ENCODE peak calls at places on chromosomes 12 and 14, in ten cellular contexts. One of them, this sample, is unnamed.

GRCh38 chr14:44847910-44848309 is 113.8 kb downstream of the KLHL28 start:
- DNase-seq in neural progenitor cell: no peak
- DNase-seq in bronchial epithelial cell: peak; percentile 25
- DNase-seq in Karpas-422: no peak
- DNase-seq in hepatocyte: no peak
- DNase-seq in Peyer's patch: no peak
- DNase-seq in mesendoderm: no peak
- DNase-seq in brain microvascular endothelial cell: no peak
- DNase-seq in testis: no peak
- DNase-seq in tibial nerve: no peak
- DNase-seq in this sample: no peak

GRCh38 chr12:8445731-8446130 is 10.0 kb upstream of the CLEC6A start:
- DNase-seq in neural progenitor cell: no peak
- DNase-seq in bronchial epithelial cell: no peak
- DNase-seq in Karpas-422: no peak
- DNase-seq in hepatocyte: no peak
- DNase-seq in Peyer's patch: no peak
- DNase-seq in mesendoderm: no peak
- DNase-seq in brain microvascular endothelial cell: no peak
- DNase-seq in testis: no peak
- DNase-seq in tibial nerve: no peak
- DNase-seq in this sample: no peak

GRCh38 chr12:2959508-2960431 is 573 bp downstream of the TEAD4 start:
- DNase-seq in neural progenitor cell: peak; percentile 77
- DNase-seq in bronchial epithelial cell: peak; percentile 25
- DNase-seq in Karpas-422: no peak
- DNase-seq in hepatocyte: peak; percentile 79
- DNase-seq in Peyer's patch: no peak
- DNase-seq in mesendoderm: peak; percentile 52
- DNase-seq in brain microvascular endothelial cell: peak; percentile 28
- DNase-seq in testis: peak; percentile 32
- DNase-seq in tibial nerve: peak; percentile 10
- DNase-seq in this sample: peak; percentile 61

GRCh38 chr14:99512571-99513182 is 31.5 kb downstream of the CCNK start:
- DNase-seq in neural progenitor cell: no peak
- DNase-seq in bronchial epithelial cell: no peak
- DNase-seq in Karpas-422: no peak
- DNase-seq in hepatocyte: no peak
- DNase-seq in Peyer's patch: no peak
- DNase-seq in mesendoderm: no peak
- DNase-seq in brain microvascular endothelial cell: no peak
- DNase-seq in testis: no peak
- DNase-seq in tibial nerve: no peak
- DNase-seq in this sample: no peak

GRCh38 chr14:49853572-49854375 is 1.2 kb upstream of the NEMF start:
- DNase-seq in neural progenitor cell: peak; percentile 91
- DNase-seq in bronchial epithelial cell: peak; percentile 75
- DNase-seq in Karpas-422: peak; percentile 80
- DNase-seq in hepatocyte: peak; percentile 87
- DNase-seq in Peyer's patch: peak; percentile 90
- DNase-seq in mesendoderm: peak; percentile 90
- DNase-seq in brain microvascular endothelial cell: peak; percentile 89
- DNase-seq in testis: peak; percentile 87
- DNase-seq in tibial nerve: peak; percentile 73
- DNase-seq in this sample: peak; percentile 77

GRCh38 chr14:74945852-74946658 is 9.3 kb downstream of the PGF start:
- DNase-seq in neural progenitor cell: peak; percentile 86
- DNase-seq in bronchial epithelial cell: peak; percentile 50
- DNase-seq in Karpas-422: peak; percentile 97
- DNase-seq in hepatocyte: peak; percentile 87
- DNase-seq in Peyer's patch: peak; percentile 89
- DNase-seq in mesendoderm: peak; percentile 84
- DNase-seq in brain microvascular endothelial cell: peak; percentile 43
- DNase-seq in testis: peak; percentile 78
- DNase-seq in tibial nerve: peak; percentile 86
- DNase-seq in this sample: peak; percentile 72

GRCh38 chr12:2212537-2212936 is 159.8 kb downstream of the CACNA1C start:
- DNase-seq in neural progenitor cell: no peak
- DNase-seq in bronchial epithelial cell: no peak
- DNase-seq in Karpas-422: no peak
- DNase-seq in hepatocyte: no peak
- DNase-seq in Peyer's patch: no peak
- DNase-seq in mesendoderm: no peak
- DNase-seq in brain microvascular endothelial cell: no peak
- DNase-seq in testis: no peak
- DNase-seq in tibial nerve: no peak
- DNase-seq in this sample: no peak

GRCh38 chr14:72514660-72515025 is 379.3 kb downstream of the DPF3 start:
- DNase-seq in neural progenitor cell: no peak
- DNase-seq in bronchial epithelial cell: no peak
- DNase-seq in Karpas-422: no peak
- DNase-seq in hepatocyte: no peak
- DNase-seq in Peyer's patch: no peak
- DNase-seq in mesendoderm: no peak
- DNase-seq in brain microvascular endothelial cell: no peak
- DNase-seq in testis: no peak
- DNase-seq in tibial nerve: no peak
- DNase-seq in this sample: no peak

GRCh38 chr12:19186722-19187661 is 57.5 kb downstream of the PLEKHA5 start:
- DNase-seq in neural progenitor cell: peak; percentile 65
- DNase-seq in bronchial epithelial cell: peak; percentile 64
- DNase-seq in Karpas-422: peak; percentile 78
- DNase-seq in hepatocyte: peak; percentile 69
- DNase-seq in Peyer's patch: no peak
- DNase-seq in mesendoderm: peak; percentile 65
- DNase-seq in brain microvascular endothelial cell: no peak
- DNase-seq in testis: no peak
- DNase-seq in tibial nerve: peak; percentile 32
- DNase-seq in this sample: no peak

GRCh38 chr12:109532721-109533486 is 40.4 kb downstream of the MMAB start:
- DNase-seq in neural progenitor cell: no peak
- DNase-seq in bronchial epithelial cell: no peak
- DNase-seq in Karpas-422: no peak
- DNase-seq in hepatocyte: no peak
- DNase-seq in Peyer's patch: no peak
- DNase-seq in mesendoderm: no peak
- DNase-seq in brain microvascular endothelial cell: no peak
- DNase-seq in testis: no peak
- DNase-seq in tibial nerve: no peak
- DNase-seq in this sample: no peak

GRCh38 chr14:70011708-70012107 is 132.5 kb downstream of the SMOC1 start:
- DNase-seq in neural progenitor cell: no peak
- DNase-seq in bronchial epithelial cell: no peak
- DNase-seq in Karpas-422: no peak
- DNase-seq in hepatocyte: no peak
- DNase-seq in Peyer's patch: no peak
- DNase-seq in mesendoderm: no peak
- DNase-seq in brain microvascular endothelial cell: no peak
- DNase-seq in testis: no peak
- DNase-seq in tibial nerve: no peak
- DNase-seq in this sample: no peak

GRCh38 chr14:79629891-79630560 is 581.3 kb downstream of the DIO2 start:
- DNase-seq in neural progenitor cell: no peak
- DNase-seq in bronchial epithelial cell: peak; percentile 7
- DNase-seq in Karpas-422: no peak
- DNase-seq in hepatocyte: peak; percentile 23
- DNase-seq in Peyer's patch: no peak
- DNase-seq in mesendoderm: peak; percentile 75
- DNase-seq in brain microvascular endothelial cell: no peak
- DNase-seq in testis: no peak
- DNase-seq in tibial nerve: no peak
- DNase-seq in this sample: no peak

GRCh38 chr12:114440450-114441383 is 34.8 kb upstream of the TBX5 start:
- DNase-seq in neural progenitor cell: peak; percentile 82
- DNase-seq in bronchial epithelial cell: no peak
- DNase-seq in Karpas-422: no peak
- DNase-seq in hepatocyte: no peak
- DNase-seq in Peyer's patch: no peak
- DNase-seq in mesendoderm: peak; percentile 48
- DNase-seq in brain microvascular endothelial cell: no peak
- DNase-seq in testis: no peak
- DNase-seq in tibial nerve: no peak
- DNase-seq in this sample: no peak

GRCh38 chr12:71636704-71637115 is 26.9 kb downstream of the ZFC3H1 start:
- DNase-seq in neural progenitor cell: peak; percentile 91
- DNase-seq in bronchial epithelial cell: peak; percentile 72
- DNase-seq in Karpas-422: peak; percentile 88
- DNase-seq in hepatocyte: peak; percentile 87
- DNase-seq in Peyer's patch: no peak
- DNase-seq in mesendoderm: peak; percentile 80
- DNase-seq in brain microvascular endothelial cell: peak; percentile 35
- DNase-seq in testis: no peak
- DNase-seq in tibial nerve: no peak
- DNase-seq in this sample: no peak

GRCh38 chr12:124740691-124741137 is 123.0 kb downstream of the SCARB1 start:
- DNase-seq in neural progenitor cell: no peak
- DNase-seq in bronchial epithelial cell: peak; percentile 45
- DNase-seq in Karpas-422: no peak
- DNase-seq in hepatocyte: peak; percentile 56
- DNase-seq in Peyer's patch: peak; percentile 55
- DNase-seq in mesendoderm: peak; percentile 65
- DNase-seq in brain microvascular endothelial cell: no peak
- DNase-seq in testis: no peak
- DNase-seq in tibial nerve: no peak
- DNase-seq in this sample: no peak

GRCh38 chr14:63745858-63746425 is 18.1 kb upstream of the SGPP1 start:
- DNase-seq in neural progenitor cell: no peak
- DNase-seq in bronchial epithelial cell: no peak
- DNase-seq in Karpas-422: peak; percentile 88
- DNase-seq in hepatocyte: no peak
- DNase-seq in Peyer's patch: peak; percentile 83
- DNase-seq in mesendoderm: no peak
- DNase-seq in brain microvascular endothelial cell: no peak
- DNase-seq in testis: no peak
- DNase-seq in tibial nerve: peak; percentile 29
- DNase-seq in this sample: peak; percentile 59

GRCh38 chr12:120259418-120260202 is 5.9 kb downstream of the PXN start:
- DNase-seq in neural progenitor cell: no peak
- DNase-seq in bronchial epithelial cell: no peak
- DNase-seq in Karpas-422: no peak
- DNase-seq in hepatocyte: no peak
- DNase-seq in Peyer's patch: no peak
- DNase-seq in mesendoderm: no peak
- DNase-seq in brain microvascular endothelial cell: no peak
- DNase-seq in testis: no peak
- DNase-seq in tibial nerve: no peak
- DNase-seq in this sample: no peak

GRCh38 chr12:53975816-53976152 is 1.0 kb upstream of the HOTAIR start:
- DNase-seq in neural progenitor cell: no peak
- DNase-seq in bronchial epithelial cell: no peak
- DNase-seq in Karpas-422: no peak
- DNase-seq in hepatocyte: no peak
- DNase-seq in Peyer's patch: no peak
- DNase-seq in mesendoderm: no peak
- DNase-seq in brain microvascular endothelial cell: no peak
- DNase-seq in testis: no peak
- DNase-seq in tibial nerve: no peak
- DNase-seq in this sample: no peak
- H3K27me3 ChIP-seq in neural progenitor cell: peaks cover 100% of the 10 kb centered on the region
- H3K27me3 ChIP-seq in bronchial epithelial cell: peaks cover 82% of the 10 kb centered on the region
- H3K27me3 ChIP-seq in Karpas-422: no peaks in the 10 kb centered on the region
- H3K27me3 ChIP-seq in hepatocyte: peaks cover 90% of the 10 kb centered on the region
- H3K27me3 ChIP-seq in Peyer's patch: no peaks in the 10 kb centered on the region
- H3K27me3 ChIP-seq in mesendoderm: peaks cover 91% of the 10 kb centered on the region
- H3K27me3 ChIP-seq in brain microvascular endothelial cell: peaks cover 91% of the 10 kb centered on the region
- H3K27me3 ChIP-seq in testis: peaks cover 10% of the 10 kb centered on the region
- H3K27me3 ChIP-seq in tibial nerve: no peaks in the 10 kb centered on the region
- H3K27me3 ChIP-seq in this sample: peaks cover 96% of the 10 kb centered on the region

GRCh38 chr14:102907980-102908730 is 14.3 kb upstream of the AMN start:
- DNase-seq in neural progenitor cell: no peak
- DNase-seq in bronchial epithelial cell: no peak
- DNase-seq in Karpas-422: no peak
- DNase-seq in hepatocyte: no peak
- DNase-seq in Peyer's patch: no peak
- DNase-seq in mesendoderm: no peak
- DNase-seq in brain microvascular endothelial cell: no peak
- DNase-seq in testis: no peak
- DNase-seq in tibial nerve: no peak
- DNase-seq in this sample: peak; percentile 35
- H3K36me3 ChIP-seq in neural progenitor cell: peaks cover 6% of the 10 kb centered on the region
- H3K36me3 ChIP-seq in bronchial epithelial cell: peaks cover 9% of the 10 kb centered on the region
- H3K36me3 ChIP-seq in Karpas-422: peaks cover 39% of the 10 kb centered on the region
- H3K36me3 ChIP-seq in hepatocyte: no peaks in the 10 kb centered on the region
- H3K36me3 ChIP-seq in Peyer's patch: no peaks in the 10 kb centered on the region
- H3K36me3 ChIP-seq in mesendoderm: no peaks in the 10 kb centered on the region
- H3K36me3 ChIP-seq in brain microvascular endothelial cell: peaks cover 20% of the 10 kb centered on the region
- H3K36me3 ChIP-seq in testis: no peaks in the 10 kb centered on the region
- H3K36me3 ChIP-seq in tibial nerve: peaks cover 72% of the 10 kb centered on the region
- H3K36me3 ChIP-seq in this sample: peaks cover 39% of the 10 kb centered on the region

GRCh38 chr12:54056110-54056509 is 2.5 kb downstream of the HOXC4 start:
- DNase-seq in neural progenitor cell: no peak
- DNase-seq in bronchial epithelial cell: no peak
- DNase-seq in Karpas-422: no peak
- DNase-seq in hepatocyte: no peak
- DNase-seq in Peyer's patch: no peak
- DNase-seq in mesendoderm: no peak
- DNase-seq in brain microvascular endothelial cell: no peak
- DNase-seq in testis: no peak
- DNase-seq in tibial nerve: no peak
- DNase-seq in this sample: no peak

GRCh38 chr12:54053625-54054441 is at the start of gene HOXC4:
- DNase-seq in neural progenitor cell: no peak
- DNase-seq in bronchial epithelial cell: no peak
- DNase-seq in Karpas-422: peak; percentile 95
- DNase-seq in hepatocyte: no peak
- DNase-seq in Peyer's patch: peak; percentile 69
- DNase-seq in mesendoderm: no peak
- DNase-seq in brain microvascular endothelial cell: no peak
- DNase-seq in testis: peak; percentile 78
- DNase-seq in tibial nerve: no peak
- DNase-seq in this sample: no peak

GRCh38 chr12:54052745-54053624 is 650 bp upstream of the HOXC4 start:
- DNase-seq in neural progenitor cell: no peak
- DNase-seq in bronchial epithelial cell: no peak
- DNase-seq in Karpas-422: peak; percentile 92
- DNase-seq in hepatocyte: peak; percentile 51
- DNase-seq in Peyer's patch: peak; percentile 67
- DNase-seq in mesendoderm: peak; percentile 56
- DNase-seq in brain microvascular endothelial cell: no peak
- DNase-seq in testis: no peak
- DNase-seq in tibial nerve: no peak
- DNase-seq in this sample: no peak

GRCh38 chr12:54055522-54055921 is 1.9 kb downstream of the HOXC4 start:
- DNase-seq in neural progenitor cell: no peak
- DNase-seq in bronchial epithelial cell: no peak
- DNase-seq in Karpas-422: no peak
- DNase-seq in hepatocyte: no peak
- DNase-seq in Peyer's patch: no peak
- DNase-seq in mesendoderm: no peak
- DNase-seq in brain microvascular endothelial cell: no peak
- DNase-seq in testis: no peak
- DNase-seq in tibial nerve: no peak
- DNase-seq in this sample: no peak

GRCh38 chr12:54054442-54055332 is 1.1 kb downstream of the HOXC4 start:
- DNase-seq in neural progenitor cell: no peak
- DNase-seq in bronchial epithelial cell: no peak
- DNase-seq in Karpas-422: no peak
- DNase-seq in hepatocyte: no peak
- DNase-seq in Peyer's patch: no peak
- DNase-seq in mesendoderm: no peak
- DNase-seq in brain microvascular endothelial cell: no peak
- DNase-seq in testis: no peak
- DNase-seq in tibial nerve: no peak
- DNase-seq in this sample: no peak
- H3K27me3 ChIP-seq in neural progenitor cell: peaks cover 100% of the 10 kb centered on the region
- H3K27me3 ChIP-seq in bronchial epithelial cell: peaks cover 67% of the 10 kb centered on the region
- H3K27me3 ChIP-seq in Karpas-422: no peaks in the 10 kb centered on the region
- H3K27me3 ChIP-seq in hepatocyte: peaks cover 92% of the 10 kb centered on the region
- H3K27me3 ChIP-seq in Peyer's patch: no peaks in the 10 kb centered on the region
- H3K27me3 ChIP-seq in mesendoderm: peaks cover 98% of the 10 kb centered on the region
- H3K27me3 ChIP-seq in brain microvascular endothelial cell: peaks cover 85% of the 10 kb centered on the region
- H3K27me3 ChIP-seq in testis: no peaks in the 10 kb centered on the region
- H3K27me3 ChIP-seq in tibial nerve: no peaks in the 10 kb centered on the region
- H3K27me3 ChIP-seq in this sample: peaks cover 81% of the 10 kb centered on the region

GRCh38 chr14:58460772-58461171 is 33.3 kb downstream of the KIAA0586 start:
- DNase-seq in neural progenitor cell: no peak
- DNase-seq in bronchial epithelial cell: no peak
- DNase-seq in Karpas-422: no peak
- DNase-seq in hepatocyte: no peak
- DNase-seq in Peyer's patch: no peak
- DNase-seq in mesendoderm: no peak
- DNase-seq in brain microvascular endothelial cell: no peak
- DNase-seq in testis: no peak
- DNase-seq in tibial nerve: no peak
- DNase-seq in this sample: no peak
- H3K36me3 ChIP-seq in neural progenitor cell: peaks cover 24% of the 10 kb centered on the region
- H3K36me3 ChIP-seq in bronchial epithelial cell: peaks cover 1% of the 10 kb centered on the region
- H3K36me3 ChIP-seq in Karpas-422: peaks cover 70% of the 10 kb centered on the region
- H3K36me3 ChIP-seq in hepatocyte: no peaks in the 10 kb centered on the region
- H3K36me3 ChIP-seq in Peyer's patch: no peaks in the 10 kb centered on the region
- H3K36me3 ChIP-seq in mesendoderm: no peaks in the 10 kb centered on the region
- H3K36me3 ChIP-seq in brain microvascular endothelial cell: peaks cover 2% of the 10 kb centered on the region
- H3K36me3 ChIP-seq in testis: no peaks in the 10 kb centered on the region
- H3K36me3 ChIP-seq in tibial nerve: peaks cover 69% of the 10 kb centered on the region
- H3K36me3 ChIP-seq in this sample: peaks cover 71% of the 10 kb centered on the region